ENCODE peak calls at places on chromosomes 16 and 17, in four cellular contexts. J is AG09319, C is esophagus squamous epithelium, L is NCI-H1930. T is an unnamed sample.

GRCh38 chr16:47644166-47644565 is 183.0 kb downstream of the PHKB start:
- DNase-seq in J (peak; percentile 8), C (no peak), L (no peak), T (no peak)

GRCh38 chr17:9287301-9287700 is 266.0 kb downstream of the NTN1 start:
- DNase-seq in J (no peak), C (no peak), L (no peak), T (no peak)

GRCh38 chr16:10866196-10866976 is 10.6 kb upstream of the CIITA start:
- DNase-seq in J (no peak), C (no peak), L (no peak), T (no peak)

GRCh38 chr17:47742319-47743181 is 9.5 kb downstream of the TBX21 start:
- DNase-seq in J (no peak), C (no peak), L (no peak), T (no peak)

GRCh38 chr16:85773044-85773443 is 22.1 kb upstream of the C16orf74 start:
- DNase-seq in J (no peak), C (no peak), L (no peak), T (no peak)

GRCh38 chr16:64440005-64440404 is 681.9 kb downstream of the CDH11 start:
- DNase-seq in J (no peak), C (no peak), L (no peak), T (no peak)

GRCh38 chr17:50922739-50923405 is 56.7 kb upstream of the TOB1 start:
- DNase-seq in J (no peak), C (no peak), L (no peak), T (no peak)

GRCh38 chr17:75116681-75117080 is 6.9 kb downstream of the ARMC7 start:
- DNase-seq in J (no peak), C (no peak), L (no peak), T (no peak)

GRCh38 chr16:85136213-85136704 is 24.0 kb upstream of the CIBAR2 start:
- DNase-seq in J (no peak), C (no peak), L (no peak), T (no peak)

GRCh38 chr16:1933097-1933661 is 9.8 kb downstream of the MSRB1 start:
- DNase-seq in J (no peak), C (no peak), L (no peak), T (no peak)

GRCh38 chr16:89525146-89525913 is 17.1 kb downstream of the SPG7 start:
- DNase-seq in J (no peak), C (no peak), L (no peak), T (no peak)

GRCh38 chr17:73342057-73342522 is 30.3 kb upstream of the CDC42EP4 start:
- DNase-seq in J (peak; percentile 84), C (no peak), L (no peak), T (no peak)

GRCh38 chr16:24539850-24540484 is 601 bp downstream of the RBBP6 start:
- DNase-seq in J (peak; percentile 5), C (no peak), L (no peak), T (no peak)

GRCh38 chr17:16872351-16872751 is 99.6 kb downstream of the TNFRSF13B start:
- DNase-seq in J (no peak), C (no peak), L (no peak), T (no peak)

GRCh38 chr17:933168-934083 is 46.1 kb downstream of the NXN start:
- DNase-seq in J (peak; percentile 89), C (no peak), L (no peak), T (no peak)

GRCh38 chr17:6923385-6923784 is 72.5 kb upstream of the ALOX12 start:
- DNase-seq in J (no peak), C (no peak), L (no peak), T (no peak)

GRCh38 chr16:67443299-67443698 is 12.4 kb downstream of the HSD11B2 start:
- DNase-seq in J (no peak), C (no peak), L (no peak), T (no peak)

GRCh38 chr16:81446318-81447275 is 2.0 kb downstream of the CMIP start:
- DNase-seq in J (no peak), C (no peak), L (no peak), T (no peak)

GRCh38 chr16:57639172-57639571 is 10.7 kb downstream of the ADGRG1 start:
- DNase-seq in J (no peak), C (no peak), L (peak; percentile 58), T (peak; percentile 4)

GRCh38 chr16:76665571-76666275 is 388.5 kb downstream of the CNTNAP4 start:
- DNase-seq in J (no peak), C (no peak), L (no peak), T (no peak)

GRCh38 chr17:76063880-76064546 is 8.3 kb downstream of the SRP68 start:
- DNase-seq in J (no peak), C (no peak), L (no peak), T (no peak)

GRCh38 chr16:14436410-14436955 is 193.6 kb downstream of the PARN start:
- DNase-seq in J (no peak), C (no peak), L (no peak), T (no peak)

GRCh38 chr16:85372627-85373372 is 240.3 kb upstream of the GSE1 start:
- DNase-seq in J (peak; percentile 30), C (no peak), L (no peak), T (no peak)

GRCh38 chr16:20901441-20902112 is 1.0 kb downstream of the LYRM1 start:
- DNase-seq in J (no peak), C (no peak), L (no peak), T (no peak)

GRCh38 chr17:59427425-59427921 is 96.0 kb downstream of the YPEL2 start:
- DNase-seq in J (no peak), C (no peak), L (no peak), T (no peak)

GRCh38 chr17:82342361-82343079 is 9.0 kb upstream of the SECTM1 start:
- DNase-seq in J (no peak), C (no peak), L (no peak), T (no peak)

GRCh38 chr17:39769974-39770587 is 32.3 kb downstream of the GRB7 start:
- DNase-seq in J (no peak), C (no peak), L (peak; percentile 42), T (peak; percentile 9)

GRCh38 chr17:15892679-15893332 is 52.1 kb upstream of the ADORA2B start:
- DNase-seq in J (no peak), C (no peak), L (no peak), T (no peak)

GRCh38 chr16:86343111-86343642 is 167.2 kb upstream of the FOXF1 start:
- DNase-seq in J (peak; percentile 84), C (no peak), L (no peak), T (no peak)

GRCh38 chr17:49434821-49435581 is 20.3 kb upstream of the PHB1 start:
- DNase-seq in J (peak; percentile 14), C (no peak), L (peak; percentile 8), T (peak; percentile 7)

GRCh38 chr17:9725575-9725974 is 65.8 kb downstream of the DHRS7C start:
- DNase-seq in J (no peak), C (no peak), L (no peak), T (no peak)